ENCODE peak calls at places on chromosomes 2 and 18, in nine cellular contexts. M, D, I, G, V, P, C, H and J are unnamed samples.

GRCh38 chr2:174939046-174939445 is 66.1 kb downstream of the CHN1 start:
- DNase-seq in I (no peak), M (no peak), P (no peak), V (peak), D (no peak), H (no peak), G (peak), C (no peak), J (no peak)

GRCh38 chr2:217996345-217996744 is 6.5 kb downstream of the TNS1 start:
- DNase-seq in C (no peak), D (no peak), I (no peak), G (peak), P (no peak), M (no peak), H (no peak), V (peak), J (no peak)

GRCh38 chr18:26415041-26415440 is 133.3 kb downstream of the KCTD1 start:
- DNase-seq in P (no peak), V (no peak), I (no peak), C (no peak), M (no peak), D (no peak), H (no peak), G (no peak), J (no peak)

GRCh38 chr2:10048501-10049171 is 5.3 kb downstream of the KLF11 start:
- DNase-seq in G (peak), M (peak), P (no peak), V (peak), I (no peak), D (peak), C (peak), H (no peak), J (peak)

GRCh38 chr2:170235860-170236638 is 58.1 kb downstream of the MYO3B start:
- DNase-seq in D (no peak), P (peak), G (peak), V (peak), C (peak), M (no peak), I (peak), H (no peak), J (no peak)

GRCh38 chr2:233338046-233338445 is 16.2 kb upstream of the DGKD start:
- DNase-seq in M (no peak), D (no peak), P (no peak), C (no peak), I (no peak), H (no peak), V (no peak), G (no peak), J (peak)

GRCh38 chr2:13681936-13682335 is 950.6 kb upstream of the LRATD1 start:
- DNase-seq in M (no peak), P (no peak), G (no peak), C (no peak), D (no peak), H (no peak), V (no peak), I (no peak), J (no peak)

GRCh38 chr18:36650206-36650605 is 178.6 kb downstream of the TPGS2 start:
- DNase-seq in H (no peak), P (no peak), D (no peak), V (no peak), C (no peak), I (no peak), G (no peak), M (no peak), J (no peak)

GRCh38 chr2:2590141-2590540 is 259.1 kb upstream of the MYT1L start:
- DNase-seq in I (no peak), P (no peak), H (no peak), C (no peak), V (no peak), D (no peak), M (no peak), G (no peak), J (peak)

GRCh38 chr2:216516730-216517350 is 18.2 kb downstream of the RPL37A start:
- DNase-seq in P (no peak), H (no peak), G (peak), V (no peak), D (no peak), M (no peak), C (peak), I (no peak), J (no peak)

GRCh38 chr2:128988326-128988725 is 669.7 kb upstream of the HS6ST1 start:
- DNase-seq in C (no peak), G (no peak), P (no peak), I (no peak), M (no peak), H (no peak), D (no peak), V (no peak), J (no peak)

GRCh38 chr2:142918624-142919023 is 41.2 kb downstream of the KYNU start:
- DNase-seq in C (no peak), G (no peak), M (no peak), H (no peak), P (no peak), I (no peak), D (no peak), V (no peak), J (no peak)

GRCh38 chr2:238450440-238450861 is 23.7 kb downstream of the ASB1 start:
- DNase-seq in M (no peak), D (no peak), V (no peak), H (no peak), P (no peak), G (no peak), I (no peak), C (no peak), J (no peak)

GRCh38 chr2:224072541-224073188 is 33.6 kb upstream of the SERPINE2 start:
- DNase-seq in D (no peak), G (no peak), V (no peak), M (no peak), I (no peak), P (no peak), C (no peak), H (no peak), J (no peak)

GRCh38 chr2:109451671-109452070 is 162.1 kb downstream of the SEPTIN10 start:
- DNase-seq in V (no peak), M (peak), D (no peak), H (no peak), I (no peak), P (no peak), C (no peak), G (no peak), J (peak)

GRCh38 chr2:209556354-209556961 is 132.6 kb downstream of the MAP2 start:
- DNase-seq in I (no peak), P (peak), H (no peak), G (peak), C (peak), V (peak), M (no peak), D (no peak), J (no peak)

GRCh38 chr2:157691695-157692094 is 63.0 kb upstream of the ACVR1C start:
- DNase-seq in C (no peak), G (peak), V (no peak), P (no peak), I (no peak), H (no peak), M (no peak), D (no peak), J (no peak)

GRCh38 chr2:220034356-220035121 is 407.1 kb downstream of the SLC4A3 start:
- DNase-seq in C (no peak), V (peak), D (no peak), I (no peak), H (no peak), M (no peak), P (no peak), G (peak), J (no peak)

GRCh38 chr18:2805970-2806943 is 40.5 kb upstream of the EMILIN2 start:
- DNase-seq in M (no peak), G (peak), H (no peak), C (no peak), I (no peak), D (no peak), V (no peak), P (no peak), J (no peak)

GRCh38 chr2:18619091-18619490 is 29.7 kb upstream of the NT5C1B start:
- DNase-seq in H (no peak), D (no peak), C (no peak), M (no peak), I (no peak), V (no peak), G (no peak), P (no peak), J (no peak)

GRCh38 chr2:157692768-157693167 is 64.1 kb upstream of the ACVR1C start:
- DNase-seq in I (no peak), G (peak), V (peak), M (no peak), D (no peak), C (no peak), H (no peak), P (no peak), J (no peak)

GRCh38 chr2:173048530-173048900 is 27.1 kb upstream of the MAP3K20 start:
- DNase-seq in G (no peak), V (no peak), M (no peak), P (no peak), C (no peak), H (no peak), D (no peak), I (no peak), J (no peak)

GRCh38 chr2:10971855-10972348 is 60.2 kb downstream of the KCNF1 start:
- DNase-seq in P (no peak), D (no peak), G (no peak), M (peak), C (no peak), V (no peak), H (no peak), I (no peak), J (no peak)

GRCh38 chr2:218285604-218286003 is 6.7 kb downstream of the TMBIM1 start:
- DNase-seq in M (no peak), V (no peak), G (peak), D (peak), C (peak), I (no peak), H (no peak), P (no peak), J (no peak)

GRCh38 chr2:62999905-63000304 is 50.7 kb upstream of the OTX1 start:
- DNase-seq in P (no peak), D (no peak), I (no peak), C (peak), M (no peak), H (no peak), V (peak), G (peak), J (no peak)

GRCh38 chr18:22391571-22392359 is 25.9 kb downstream of the CTAGE1 start:
- DNase-seq in P (no peak), D (no peak), V (peak), M (no peak), H (peak), C (no peak), I (no peak), G (peak), J (no peak)

GRCh38 chr2:8424997-8425900 is 256.6 kb upstream of the ID2 start:
- DNase-seq in H (peak), C (no peak), P (peak), I (no peak), V (no peak), G (no peak), M (no peak), D (no peak), J (no peak)

GRCh38 chr2:202084265-202084664 is 11.2 kb downstream of the KIAA2012 start:
- DNase-seq in H (no peak), I (no peak), P (no peak), C (peak), V (no peak), G (peak), M (no peak), D (no peak), J (no peak)

GRCh38 chr2:107285621-107286303 is 399.8 kb upstream of the ST6GAL2 start:
- DNase-seq in M (no peak), H (no peak), V (peak), G (no peak), I (no peak), P (no peak), D (no peak), C (no peak), J (no peak)

GRCh38 chr2:47016172-47016913 is 100.7 kb upstream of the MCFD2 start:
- DNase-seq in V (peak), D (peak), I (peak), G (peak), C (peak), H (no peak), M (no peak), P (no peak), J (no peak)

GRCh38 chr2:31802711-31803110 is 208.1 kb downstream of the MEMO1 start:
- DNase-seq in V (no peak), H (no peak), D (no peak), M (no peak), I (no peak), P (no peak), G (peak), C (no peak), J (no peak)

GRCh38 chr2:63788070-63788469 is 53.6 kb upstream of the UGP2 start:
- DNase-seq in D (no peak), I (no peak), P (no peak), V (peak), C (no peak), M (no peak), H (no peak), G (peak), J (no peak)

GRCh38 chr2:229815858-229816257 is 101.5 kb upstream of the DNER start:
- DNase-seq in D (no peak), M (no peak), H (no peak), G (peak), C (no peak), I (no peak), P (no peak), V (peak), J (no peak)

GRCh38 chr18:24651472-24651871 is 191.0 kb downstream of the HRH4 start:
- DNase-seq in M (no peak), I (no peak), P (no peak), H (no peak), D (no peak), C (peak), G (peak), V (no peak), J (no peak)

GRCh38 chr2:40401896-40402295 is 50.0 kb downstream of the SLC8A1 start:
- DNase-seq in G (peak), H (no peak), D (no peak), V (peak), C (no peak), M (no peak), P (no peak), I (no peak), J (no peak)

GRCh38 chr18:57959278-57959677 is 84.7 kb upstream of the NEDD4L start:
- DNase-seq in C (peak), P (no peak), G (peak), V (peak), I (peak), M (no peak), D (peak), H (no peak), J (no peak)

GRCh38 chr2:209472871-209473270 is 49.0 kb downstream of the MAP2 start:
- DNase-seq in M (no peak), V (no peak), I (no peak), C (no peak), D (no peak), P (no peak), G (no peak), H (no peak), J (no peak)